ENCODE peak calls at places on chromosomes 7 and 10, in four cellular contexts. Y is T-helper 9 cell, P is naive B cell, Z is activated T-cell treated with anti-CD3 and anti-CD28 coated beads for 1 hour. D is an unnamed sample.

GRCh38 chr10:99930731-99931550 is 78.8 kb downstream of the DNMBP start:
- DNase-seq in Y (no peak), P (no peak), Z (no peak), D (no peak)

GRCh38 chr10:23351914-23352313 is 7.3 kb upstream of the C10orf67 start:
- DNase-seq in Y (no peak), P (no peak), Z (no peak), D (no peak)

GRCh38 chr10:77043364-77043763 is 594.2 kb downstream of the KCNMA1 start:
- DNase-seq in Y (no peak), P (no peak), Z (no peak), D (no peak)

GRCh38 chr10:116944911-116945310 is 60.1 kb downstream of the SHTN1 start:
- DNase-seq in Y (no peak), P (no peak), Z (no peak), D (no peak)

GRCh38 chr7:110291430-110291829 is 799.5 kb upstream of the LRRN3 start:
- DNase-seq in Y (no peak), P (no peak), Z (no peak), D (no peak)

GRCh38 chr7:143255564-143255963 is 7.7 kb upstream of the GSTK1 start:
- DNase-seq in Y (no peak), P (no peak), Z (no peak), D (no peak)

GRCh38 chr10:104472505-104472904 is 118.9 kb downstream of the CFAP58 start:
- DNase-seq in Y (no peak), P (no peak), Z (no peak), D (no peak)

GRCh38 chr7:57305192-57305748 is 144.7 kb upstream of the ZNF716 start:
- DNase-seq in Y (no peak), P (no peak), Z (no peak), D (no peak)

GRCh38 chr10:31583358-31583757 is 264.3 kb downstream of the ZEB1 start:
- DNase-seq in Y (no peak), P (no peak), Z (no peak), D (no peak)

GRCh38 chr10:71084818-71085126 is 127.6 kb upstream of the UNC5B start:
- DNase-seq in Y (no peak), P (no peak), Z (no peak), D (no peak)

GRCh38 chr10:32376780-32377179 is 29.8 kb upstream of the EPC1 start:
- DNase-seq in Y (no peak), P (no peak), Z (no peak), D (no peak)

GRCh38 chr10:124629410-124629809 is 114.8 kb downstream of the FAM53B start:
- DNase-seq in Y (no peak), P (no peak), Z (no peak), D (no peak)

GRCh38 chr10:14879055-14879800 is 562 bp downstream of the SUV39H2 start:
- DNase-seq in Y (peak; percentile 29), P (peak; percentile 25), Z (peak; percentile 12), D (no peak)

GRCh38 chr10:104183682-104184081 is 48.5 kb downstream of the CFAP43 start:
- DNase-seq in Y (no peak), P (no peak), Z (no peak), D (no peak)

GRCh38 chr10:97593423-97593822 is 3.9 kb downstream of the C10orf62 start:
- DNase-seq in Y (no peak), P (no peak), Z (no peak), D (no peak)

GRCh38 chr7:13181221-13181620 is 493.8 kb downstream of the ARL4A start:
- DNase-seq in Y (no peak), P (no peak), Z (no peak), D (no peak)

GRCh38 chr7:37281368-37282092 is 167.1 kb downstream of the ELMO1 start:
- DNase-seq in Y (no peak), P (no peak), Z (no peak), D (no peak)

GRCh38 chr7:73786588-73786987 is 16.5 kb upstream of the CLDN3 start:
- DNase-seq in Y (no peak), P (no peak), Z (no peak), D (no peak)

GRCh38 chr10:114839901-114840300 is 18.3 kb downstream of the FHIP2A start:
- DNase-seq in Y (no peak), P (no peak), Z (no peak), D (no peak)

GRCh38 chr10:100670828-100671479 is 74.4 kb upstream of the PAX2 start:
- DNase-seq in Y (peak; percentile 63), P (peak; percentile 47), Z (peak; percentile 46), D (no peak)

GRCh38 chr10:3167611-3168330 is 4.8 kb downstream of the PITRM1 start:
- DNase-seq in Y (no peak), P (no peak), Z (no peak), D (no peak)

GRCh38 chr10:14665304-14665703 is 109.4 kb downstream of the FAM107B start:
- DNase-seq in Y (no peak), P (no peak), Z (no peak), D (no peak)

GRCh38 chr7:155169081-155169480 is 99.0 kb downstream of the HTR5A start:
- DNase-seq in Y (no peak), P (no peak), Z (no peak), D (no peak)

D was measured in cortex of kidney.